ENCODE peak calls at places on chromosome 2, in six cellular contexts. F, O, Q, Y, E and L are unnamed samples.

GRCh38 chr2:10700078-10700803 is 10.5 kb upstream of the NOL10 start:
- DNase-seq in F (no peak), O (no peak), Q (no peak), Y (no peak), E (no peak), L (no peak)

GRCh38 chr2:46184794-46185583 is 112.2 kb upstream of the EPAS1 start:
- DNase-seq in F (no peak), O (no peak), Q (no peak), Y (no peak), E (no peak), L (no peak)

GRCh38 chr2:136361521-136361920 is 243.6 kb upstream of the CXCR4 start:
- DNase-seq in F (no peak), O (no peak), Q (no peak), Y (no peak), E (no peak), L (no peak)

GRCh38 chr2:30509716-30510115 is 62.7 kb downstream of the LCLAT1 start:
- DNase-seq in F (no peak), O (no peak), Q (no peak), Y (no peak), E (no peak), L (no peak)

GRCh38 chr2:113877651-113878594 is 12.0 kb upstream of the ACTR3 start:
- DNase-seq in F (no peak), O (no peak), Q (no peak), Y (no peak), E (no peak), L (peak)

GRCh38 chr2:128535928-128536327 is 217.3 kb upstream of the HS6ST1 start:
- DNase-seq in F (no peak), O (no peak), Q (no peak), Y (no peak), E (no peak), L (peak)

GRCh38 chr2:41728757-41729338 is 319.0 kb upstream of the PKDCC start:
- DNase-seq in F (no peak), O (no peak), Q (no peak), Y (no peak), E (no peak), L (no peak)

GRCh38 chr2:107936427-107937359 is 49.6 kb upstream of the SLC5A7 start:
- DNase-seq in F (no peak), O (no peak), Q (peak), Y (no peak), E (no peak), L (no peak)

GRCh38 chr2:190713476-190713875 is 64.6 kb downstream of the NAB1 start:
- DNase-seq in F (no peak), O (no peak), Q (no peak), Y (no peak), E (no peak), L (no peak)

GRCh38 chr2:159185401-159186130 is 100.9 kb downstream of the WDSUB1 start:
- DNase-seq in F (no peak), O (no peak), Q (no peak), Y (no peak), E (peak), L (peak)